ENCODE peak calls at places on chromosomes 7 and 10, in seven cellular contexts. One of them, this sample, is unnamed.

GRCh38 chr10:63355682-63356081 is 110.1 kb downstream of the JMJD1C start:
- DNase-seq in NT2/D1: no peak
- DNase-seq in prostate gland: no peak
- DNase-seq in lower lobe of right lung: no peak
- DNase-seq in activated CD4-positive, CD25-positive, alpha-beta regulatory T cell: no peak
- DNase-seq in DMS 273 treated with DMSO at 0.1 percent for 48 hours: no peak
- DNase-seq in T follicular helper cell: no peak
- DNase-seq in this sample: no peak

GRCh38 chr10:24251547-24251946 is 42.6 kb downstream of the KIAA1217 start:
- DNase-seq in T follicular helper cell: no peak
- DNase-seq in activated CD4-positive, CD25-positive, alpha-beta regulatory T cell: no peak
- DNase-seq in lower lobe of right lung: no peak
- DNase-seq in DMS 273 treated with DMSO at 0.1 percent for 48 hours: no peak
- DNase-seq in NT2/D1: no peak
- DNase-seq in prostate gland: peak
- DNase-seq in this sample: no peak

GRCh38 chr7:27150568-27151340 is 1.6 kb downstream of the HOXA3 start:
- DNase-seq in lower lobe of right lung: peak
- DNase-seq in T follicular helper cell: peak
- DNase-seq in activated CD4-positive, CD25-positive, alpha-beta regulatory T cell: no peak
- DNase-seq in prostate gland: peak
- DNase-seq in NT2/D1: no peak
- DNase-seq in DMS 273 treated with DMSO at 0.1 percent for 48 hours: no peak
- DNase-seq in this sample: peak

GRCh38 chr7:51315393-51316261 is 982 bp downstream of the COBL start:
- DNase-seq in T follicular helper cell: no peak
- DNase-seq in NT2/D1: peak
- DNase-seq in DMS 273 treated with DMSO at 0.1 percent for 48 hours: no peak
- DNase-seq in activated CD4-positive, CD25-positive, alpha-beta regulatory T cell: no peak
- DNase-seq in prostate gland: peak
- DNase-seq in lower lobe of right lung: peak
- DNase-seq in this sample: peak

GRCh38 chr10:96850825-96851224 is 18.7 kb downstream of the LCOR start:
- DNase-seq in NT2/D1: no peak
- DNase-seq in DMS 273 treated with DMSO at 0.1 percent for 48 hours: no peak
- DNase-seq in lower lobe of right lung: no peak
- DNase-seq in T follicular helper cell: no peak
- DNase-seq in activated CD4-positive, CD25-positive, alpha-beta regulatory T cell: no peak
- DNase-seq in prostate gland: no peak
- DNase-seq in this sample: no peak

GRCh38 chr10:4316166-4316810 is 509.7 kb upstream of the AKR1E2 start:
- DNase-seq in lower lobe of right lung: no peak
- DNase-seq in DMS 273 treated with DMSO at 0.1 percent for 48 hours: no peak
- DNase-seq in T follicular helper cell: no peak
- DNase-seq in NT2/D1: no peak
- DNase-seq in activated CD4-positive, CD25-positive, alpha-beta regulatory T cell: no peak
- DNase-seq in prostate gland: no peak
- DNase-seq in this sample: no peak

GRCh38 chr7:2009541-2010001 is 223.2 kb downstream of the MAD1L1 start:
- DNase-seq in NT2/D1: no peak
- DNase-seq in DMS 273 treated with DMSO at 0.1 percent for 48 hours: no peak
- DNase-seq in lower lobe of right lung: peak
- DNase-seq in activated CD4-positive, CD25-positive, alpha-beta regulatory T cell: no peak
- DNase-seq in T follicular helper cell: no peak
- DNase-seq in prostate gland: no peak
- DNase-seq in this sample: peak

GRCh38 chr7:147547252-147547897 is 1043.2 kb upstream of the C7orf33 start:
- DNase-seq in NT2/D1: peak
- DNase-seq in prostate gland: no peak
- DNase-seq in T follicular helper cell: no peak
- DNase-seq in activated CD4-positive, CD25-positive, alpha-beta regulatory T cell: no peak
- DNase-seq in lower lobe of right lung: no peak
- DNase-seq in DMS 273 treated with DMSO at 0.1 percent for 48 hours: peak
- DNase-seq in this sample: peak

GRCh38 chr7:1740214-1740613 is 70.1 kb downstream of the ELFN1 start:
- DNase-seq in prostate gland: no peak
- DNase-seq in DMS 273 treated with DMSO at 0.1 percent for 48 hours: no peak
- DNase-seq in NT2/D1: no peak
- DNase-seq in lower lobe of right lung: no peak
- DNase-seq in activated CD4-positive, CD25-positive, alpha-beta regulatory T cell: no peak
- DNase-seq in T follicular helper cell: no peak
- DNase-seq in this sample: no peak

GRCh38 chr7:1809601-1810258 is 139.7 kb downstream of the ELFN1 start:
- DNase-seq in T follicular helper cell: no peak
- DNase-seq in lower lobe of right lung: no peak
- DNase-seq in DMS 273 treated with DMSO at 0.1 percent for 48 hours: no peak
- DNase-seq in activated CD4-positive, CD25-positive, alpha-beta regulatory T cell: no peak
- DNase-seq in NT2/D1: no peak
- DNase-seq in prostate gland: no peak
- DNase-seq in this sample: no peak

GRCh38 chr7:157690058-157690832 is 353.4 kb downstream of the DNAJB6 start:
- DNase-seq in NT2/D1: no peak
- DNase-seq in lower lobe of right lung: no peak
- DNase-seq in DMS 273 treated with DMSO at 0.1 percent for 48 hours: no peak
- DNase-seq in T follicular helper cell: no peak
- DNase-seq in prostate gland: no peak
- DNase-seq in activated CD4-positive, CD25-positive, alpha-beta regulatory T cell: no peak
- DNase-seq in this sample: no peak

GRCh38 chr7:75054744-75055527 is 18.7 kb downstream of the RCC1L start:
- DNase-seq in activated CD4-positive, CD25-positive, alpha-beta regulatory T cell: no peak
- DNase-seq in lower lobe of right lung: peak
- DNase-seq in NT2/D1: no peak
- DNase-seq in T follicular helper cell: no peak
- DNase-seq in prostate gland: no peak
- DNase-seq in DMS 273 treated with DMSO at 0.1 percent for 48 hours: no peak
- DNase-seq in this sample: no peak

GRCh38 chr7:15326044-15326644 is 235.7 kb downstream of the AGMO start:
- DNase-seq in NT2/D1: peak
- DNase-seq in lower lobe of right lung: no peak
- DNase-seq in prostate gland: no peak
- DNase-seq in T follicular helper cell: no peak
- DNase-seq in activated CD4-positive, CD25-positive, alpha-beta regulatory T cell: no peak
- DNase-seq in DMS 273 treated with DMSO at 0.1 percent for 48 hours: no peak
- DNase-seq in this sample: no peak

GRCh38 chr7:108072116-108072515 is 58.0 kb downstream of the LAMB4 start:
- DNase-seq in lower lobe of right lung: no peak
- DNase-seq in NT2/D1: no peak
- DNase-seq in prostate gland: no peak
- DNase-seq in DMS 273 treated with DMSO at 0.1 percent for 48 hours: no peak
- DNase-seq in T follicular helper cell: no peak
- DNase-seq in activated CD4-positive, CD25-positive, alpha-beta regulatory T cell: no peak
- DNase-seq in this sample: no peak

GRCh38 chr7:132045481-132045980 is 489.1 kb upstream of the PODXL start:
- DNase-seq in T follicular helper cell: no peak
- DNase-seq in DMS 273 treated with DMSO at 0.1 percent for 48 hours: no peak
- DNase-seq in NT2/D1: no peak
- DNase-seq in prostate gland: no peak
- DNase-seq in lower lobe of right lung: no peak
- DNase-seq in activated CD4-positive, CD25-positive, alpha-beta regulatory T cell: no peak
- DNase-seq in this sample: no peak

GRCh38 chr10:101122270-101123084 is 8.6 kb upstream of the TLX1 start:
- DNase-seq in DMS 273 treated with DMSO at 0.1 percent for 48 hours: no peak
- DNase-seq in activated CD4-positive, CD25-positive, alpha-beta regulatory T cell: no peak
- DNase-seq in NT2/D1: no peak
- DNase-seq in prostate gland: no peak
- DNase-seq in lower lobe of right lung: no peak
- DNase-seq in T follicular helper cell: no peak
- DNase-seq in this sample: no peak

GRCh38 chr7:77935652-77936348 is 137.2 kb downstream of the PHTF2 start:
- DNase-seq in NT2/D1: no peak
- DNase-seq in T follicular helper cell: no peak
- DNase-seq in prostate gland: no peak
- DNase-seq in lower lobe of right lung: no peak
- DNase-seq in DMS 273 treated with DMSO at 0.1 percent for 48 hours: no peak
- DNase-seq in activated CD4-positive, CD25-positive, alpha-beta regulatory T cell: no peak
- DNase-seq in this sample: no peak

GRCh38 chr10:56222237-56222636 is 138.8 kb downstream of the ZWINT start:
- DNase-seq in lower lobe of right lung: no peak
- DNase-seq in NT2/D1: no peak
- DNase-seq in activated CD4-positive, CD25-positive, alpha-beta regulatory T cell: no peak
- DNase-seq in DMS 273 treated with DMSO at 0.1 percent for 48 hours: no peak
- DNase-seq in T follicular helper cell: no peak
- DNase-seq in prostate gland: no peak
- DNase-seq in this sample: no peak

GRCh38 chr10:16049050-16049449 is 188.7 kb upstream of the MINDY3 start:
- DNase-seq in lower lobe of right lung: no peak
- DNase-seq in NT2/D1: no peak
- DNase-seq in activated CD4-positive, CD25-positive, alpha-beta regulatory T cell: no peak
- DNase-seq in T follicular helper cell: no peak
- DNase-seq in DMS 273 treated with DMSO at 0.1 percent for 48 hours: no peak
- DNase-seq in prostate gland: no peak
- DNase-seq in this sample: no peak

GRCh38 chr10:47414227-47414592 is 30.1 kb upstream of the ZNF488 start:
- DNase-seq in NT2/D1: no peak
- DNase-seq in T follicular helper cell: no peak
- DNase-seq in lower lobe of right lung: no peak
- DNase-seq in prostate gland: no peak
- DNase-seq in DMS 273 treated with DMSO at 0.1 percent for 48 hours: no peak
- DNase-seq in activated CD4-positive, CD25-positive, alpha-beta regulatory T cell: no peak
- DNase-seq in this sample: no peak

GRCh38 chr7:43594020-43594419 is 11.1 kb downstream of the STK17A start:
- DNase-seq in DMS 273 treated with DMSO at 0.1 percent for 48 hours: peak
- DNase-seq in activated CD4-positive, CD25-positive, alpha-beta regulatory T cell: no peak
- DNase-seq in lower lobe of right lung: no peak
- DNase-seq in NT2/D1: no peak
- DNase-seq in T follicular helper cell: no peak
- DNase-seq in prostate gland: no peak
- DNase-seq in this sample: no peak

GRCh38 chr10:8815969-8816368 is 761.5 kb downstream of the GATA3 start:
- DNase-seq in DMS 273 treated with DMSO at 0.1 percent for 48 hours: no peak
- DNase-seq in activated CD4-positive, CD25-positive, alpha-beta regulatory T cell: no peak
- DNase-seq in prostate gland: no peak
- DNase-seq in lower lobe of right lung: no peak
- DNase-seq in NT2/D1: no peak
- DNase-seq in T follicular helper cell: no peak
- DNase-seq in this sample: no peak

This sample was measured in body of pancreas.